ENCODE peak calls at places on chromosome 6, in eight cellular contexts. U is iPS-NIHi11, L is kidney tubule cell, D is activated T-cell treated with anti-CD3 and anti-CD28 coated beads for 4 hours, F is HS-5, Y is tibial artery, I is EL, G is HuH-7.5. J is an unnamed sample.

GRCh38 chr6:28537509-28538140 is 11.9 kb downstream of the GPX5 start:
- DNase-seq in U (peak; percentile 40), G (no peak), D (no peak), L (peak; percentile 72), F (no peak), Y (no peak), I (peak; percentile 23), J (peak; percentile 41)

GRCh38 chr6:47653706-47654105 is 44.7 kb upstream of the ADGRF4 start:
- DNase-seq in I (no peak), U (no peak), L (no peak), Y (no peak), F (no peak), D (no peak), G (no peak), J (no peak)

GRCh38 chr6:169449221-169449620 is 195.6 kb upstream of the THBS2 start:
- DNase-seq in Y (no peak), U (no peak), D (no peak), G (no peak), I (no peak), L (no peak), F (no peak), J (no peak)

GRCh38 chr6:119541132-119541905 is 191.8 kb upstream of the MAN1A1 start:
- DNase-seq in D (no peak), Y (no peak), I (peak; percentile 97), F (peak; percentile 99), L (peak; percentile 94), U (no peak), G (no peak), J (peak; percentile 27)

GRCh38 chr6:17218023-17218748 is 63.0 kb upstream of the RBM24 start:
- DNase-seq in I (no peak), U (no peak), G (no peak), L (no peak), D (no peak), F (no peak), Y (no peak), J (no peak)

GRCh38 chr6:142946924-142947701 is 2.1 kb upstream of the HIVEP2 start:
- DNase-seq in I (peak; percentile 70), G (peak; percentile 85), F (no peak), U (peak; percentile 68), D (peak; percentile 62), L (peak; percentile 94), Y (peak; percentile 81), J (peak; percentile 67)

GRCh38 chr6:44617416-44617815 is 229.9 kb downstream of the CDC5L start:
- DNase-seq in I (no peak), D (no peak), F (no peak), U (no peak), Y (no peak), L (no peak), G (no peak), J (no peak)

GRCh38 chr6:157542405-157542943 is 161.5 kb downstream of the ZDHHC14 start:
- DNase-seq in I (no peak), F (no peak), Y (no peak), L (no peak), D (no peak), G (no peak), U (no peak), J (no peak)

GRCh38 chr6:30171677-30172471 is 8.5 kb downstream of the TRIM15 start:
- DNase-seq in L (no peak), Y (no peak), G (no peak), I (peak; percentile 51), F (no peak), U (peak; percentile 59), D (no peak), J (no peak)

GRCh38 chr6:108689279-108690161 is 128.8 kb downstream of the FOXO3 start:
- DNase-seq in L (peak; percentile 97), F (peak; percentile 96), G (no peak), U (peak; percentile 47), Y (peak; percentile 92), I (peak; percentile 96), D (no peak), J (no peak)

GRCh38 chr6:15254074-15254975 is 8.5 kb downstream of the JARID2 start:
- DNase-seq in D (no peak), G (no peak), L (peak; percentile 35), F (no peak), Y (no peak), U (no peak), I (peak; percentile 38), J (no peak)

GRCh38 chr6:108801331-108801730 is 46.9 kb upstream of the ARMC2 start:
- DNase-seq in U (no peak), D (no peak), F (no peak), Y (peak; percentile 37), G (no peak), I (no peak), L (no peak), J (no peak)

GRCh38 chr6:115782612-115783011 is 278.1 kb downstream of the FRK start:
- DNase-seq in F (no peak), Y (no peak), L (no peak), G (no peak), I (no peak), D (no peak), U (no peak), J (no peak)

GRCh38 chr6:139764498-139764986 is 390.1 kb upstream of the CITED2 start:
- DNase-seq in G (no peak), U (peak; percentile 26), D (no peak), L (peak; percentile 99), F (peak; percentile 96), Y (peak; percentile 26), I (peak; percentile 99), J (peak; percentile 63)

GRCh38 chr6:39752835-39753744 is 27.9 kb upstream of the KIF6 start:
- DNase-seq in G (no peak), D (no peak), I (no peak), F (no peak), L (no peak), U (no peak), Y (no peak), J (no peak)

GRCh38 chr6:134937426-134937825 is 12.5 kb downstream of the ALDH8A1 start:
- DNase-seq in Y (no peak), U (no peak), I (peak; percentile 62), G (no peak), L (peak; percentile 21), F (no peak), D (no peak), J (no peak)

GRCh38 chr6:165986647-165987482 is 180.8 kb downstream of the TBXT start:
- DNase-seq in I (peak; percentile 39), D (no peak), L (no peak), G (no peak), Y (no peak), U (peak; percentile 68), F (no peak), J (no peak)